ENCODE peak calls at places on chromosomes 2 and 18, in eight cellular contexts. E, X, T, O, D, Z, B and G are unnamed samples.

GRCh38 chr2:185477452-185477851 is 261.2 kb upstream of the FSIP2 start:
- DNase-seq in B (no peak), T (no peak), E (no peak), Z (no peak), X (no peak), D (no peak), O (no peak), G (no peak)

GRCh38 chr2:158154596-158154995 is 52.9 kb downstream of the UPP2 start:
- DNase-seq in O (no peak), B (no peak), D (no peak), Z (no peak), X (no peak), E (no peak), T (no peak), G (no peak)

GRCh38 chr2:197116306-197116879 is 189.9 kb upstream of the PGAP1 start:
- DNase-seq in E (no peak), B (no peak), O (no peak), T (no peak), Z (no peak), X (no peak), D (no peak), G (no peak)

GRCh38 chr18:77063256-77063655 is 69.3 kb downstream of the MBP start:
- DNase-seq in O (peak), Z (no peak), B (no peak), D (peak), T (no peak), E (peak), X (no peak), G (peak)

GRCh38 chr2:240982821-240983281 is 15.6 kb upstream of the SNED1 start:
- DNase-seq in O (peak), Z (no peak), D (no peak), X (no peak), T (no peak), B (no peak), E (no peak), G (no peak)

GRCh38 chr2:190180313-190181065 is 118.0 kb upstream of the MSTN start:
- DNase-seq in E (peak), Z (peak), D (peak), B (peak), X (no peak), O (peak), T (no peak), G (peak)

GRCh38 chr2:65456886-65457285 is 24.5 kb upstream of the SPRED2 start:
- DNase-seq in Z (no peak), T (no peak), X (no peak), O (no peak), E (no peak), B (no peak), D (no peak), G (no peak)

GRCh38 chr18:68316636-68317035 is 398.3 kb downstream of the TMX3 start:
- DNase-seq in X (peak), B (no peak), Z (no peak), T (no peak), O (no peak), E (peak), D (no peak), G (no peak)

GRCh38 chr18:31702449-31702848 is 18.1 kb upstream of the B4GALT6 start:
- DNase-seq in O (no peak), E (no peak), D (no peak), T (no peak), B (no peak), Z (no peak), X (no peak), G (no peak)

GRCh38 chr2:10444463-10444862 is 3.7 kb downstream of the ODC1 start:
- DNase-seq in T (no peak), B (no peak), D (no peak), O (no peak), X (no peak), E (no peak), Z (no peak), G (no peak)

GRCh38 chr18:67144342-67144741 is 372.2 kb downstream of the DSEL start:
- DNase-seq in E (no peak), D (no peak), T (no peak), B (no peak), Z (no peak), X (no peak), O (no peak), G (no peak)

GRCh38 chr2:60844105-60844504 is 37.3 kb upstream of the REL start:
- DNase-seq in X (no peak), O (no peak), Z (no peak), D (no peak), B (no peak), E (no peak), T (no peak), G (no peak)

GRCh38 chr2:191713837-191714236 is 35.9 kb downstream of the NABP1 start:
- DNase-seq in D (no peak), X (no peak), T (no peak), B (no peak), Z (peak), O (peak), E (no peak), G (no peak)

GRCh38 chr2:197740200-197740599 is 35.0 kb downstream of the MARS2 start:
- DNase-seq in O (no peak), D (no peak), X (no peak), E (no peak), B (no peak), Z (no peak), T (no peak), G (no peak)

GRCh38 chr2:113703404-113704299 is 52.8 kb downstream of the SLC35F5 start:
- DNase-seq in D (peak), X (no peak), E (no peak), O (no peak), T (no peak), Z (no peak), B (no peak), G (no peak)

GRCh38 chr2:113699048-113699447 is 57.4 kb downstream of the SLC35F5 start:
- DNase-seq in X (no peak), D (no peak), T (no peak), Z (no peak), O (no peak), E (no peak), B (no peak), G (peak)

GRCh38 chr2:113697516-113697915 is 58.9 kb downstream of the SLC35F5 start:
- DNase-seq in T (no peak), Z (no peak), X (no peak), E (no peak), O (no peak), B (no peak), D (no peak), G (no peak)

GRCh38 chr2:113705982-113706523 is 50.4 kb downstream of the SLC35F5 start:
- DNase-seq in Z (no peak), T (no peak), X (no peak), D (no peak), B (no peak), E (no peak), O (no peak), G (no peak)

GRCh38 chr2:113700186-113700841 is 56.1 kb downstream of the SLC35F5 start:
- DNase-seq in Z (no peak), E (no peak), T (no peak), D (peak), O (peak), X (no peak), B (no peak), G (peak)
- TF ChIP-seq CTCF in Z (no peak), E (no peak), T (no peak), D (no peak), O (no peak), X (no peak), B (no peak), G (peak)

GRCh38 chr2:73828818-73829570 is at the start of gene STAMBP:
- DNase-seq in E (peak), B (peak), D (peak), T (peak), X (peak), O (peak), Z (peak), G (peak)
- TF ChIP-seq CTCF in E (no peak), B (no peak), D (no peak), T (no peak), X (no peak), O (peak), Z (no peak), G (no peak)

GRCh38 chr2:135785032-135785431 is 43.4 kb downstream of the UBXN4 start:
- DNase-seq in D (no peak), B (no peak), Z (no peak), E (no peak), X (no peak), T (no peak), O (no peak), G (no peak)
- TF ChIP-seq CTCF in D (no peak), B (no peak), Z (no peak), E (peak), X (peak), T (peak), O (no peak), G (no peak)

GRCh38 chr2:101972621-101973434 is 18.9 kb upstream of the IL1R2 start:
- DNase-seq in D (no peak), Z (no peak), E (peak), T (no peak), X (peak), O (no peak), B (no peak), G (no peak)

GRCh38 chr2:101969723-101970122 is 22.0 kb upstream of the IL1R2 start:
- DNase-seq in D (no peak), B (no peak), X (no peak), T (no peak), E (no peak), O (no peak), Z (no peak), G (no peak)

GRCh38 chr2:101971836-101972235 is 19.9 kb upstream of the IL1R2 start:
- DNase-seq in X (no peak), Z (no peak), T (no peak), B (no peak), O (no peak), E (no peak), D (no peak), G (no peak)

GRCh38 chr2:101967826-101968498 is 23.8 kb upstream of the IL1R2 start:
- DNase-seq in D (peak), Z (no peak), T (no peak), E (no peak), O (no peak), B (no peak), X (no peak), G (no peak)

GRCh38 chr2:101970901-101971300 is 20.9 kb upstream of the IL1R2 start:
- DNase-seq in T (no peak), E (no peak), Z (no peak), O (no peak), X (no peak), D (no peak), B (no peak), G (no peak)
- TF ChIP-seq CTCF in T (no peak), E (no peak), Z (no peak), O (no peak), X (no peak), D (no peak), B (no peak), G (no peak)

GRCh38 chr2:35873921-35874320 is 481.7 kb upstream of the CRIM1 start:
- DNase-seq in E (no peak), Z (no peak), X (no peak), D (no peak), O (no peak), B (no peak), T (no peak), G (no peak)

GRCh38 chr2:35871672-35872071 is 483.9 kb upstream of the CRIM1 start:
- DNase-seq in E (no peak), D (no peak), Z (no peak), B (peak), X (no peak), O (no peak), T (no peak), G (no peak)
- TF ChIP-seq CTCF in E (no peak), D (no peak), Z (peak), B (peak), X (peak), O (no peak), T (peak), G (no peak)

GRCh38 chr2:43515248-43515647 is 80.6 kb downstream of the THADA start:
- DNase-seq in B (no peak), D (no peak), O (no peak), Z (no peak), X (no peak), E (no peak), T (no peak), G (no peak)
- TF ChIP-seq CTCF in B (no peak), D (no peak), O (no peak), Z (no peak), X (no peak), E (no peak), T (no peak), G (no peak)

DNA sequence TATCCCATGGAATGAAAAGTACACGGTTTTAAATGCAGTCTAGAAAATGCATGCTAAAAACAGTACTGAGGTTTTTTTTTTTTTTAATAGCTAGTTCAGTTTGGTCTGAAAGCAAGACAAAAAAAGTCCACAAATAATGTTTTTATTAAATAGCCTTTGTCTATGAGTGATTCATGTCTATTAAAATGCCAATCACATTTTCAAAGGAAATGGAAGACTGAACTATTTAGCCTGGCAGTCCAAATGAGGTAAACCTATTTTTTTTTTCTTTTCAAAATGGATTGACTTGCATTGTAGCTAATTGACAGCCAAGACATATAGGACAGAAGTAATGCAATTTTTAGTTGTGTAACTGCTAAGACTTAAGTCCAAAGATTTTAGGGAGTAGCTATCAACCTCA is 90.3 kb downstream of the LRP1B start:
- DNase-seq in O (no peak), E (no peak), B (no peak), X (no peak), Z (no peak), D (no peak), T (no peak), G (no peak)
- TF ChIP-seq CTCF in O (no peak), E (no peak), B (no peak), X (no peak), Z (no peak), D (no peak), T (no peak), G (no peak)

GRCh38 chr2:35973132-35973736 is 382.3 kb upstream of the CRIM1 start:
- DNase-seq in O (no peak), X (no peak), E (peak), D (peak), B (peak), Z (peak), T (no peak), G (peak)
- TF ChIP-seq CTCF in O (no peak), X (peak), E (peak), D (no peak), B (peak), Z (peak), T (peak), G (peak)

DNA sequence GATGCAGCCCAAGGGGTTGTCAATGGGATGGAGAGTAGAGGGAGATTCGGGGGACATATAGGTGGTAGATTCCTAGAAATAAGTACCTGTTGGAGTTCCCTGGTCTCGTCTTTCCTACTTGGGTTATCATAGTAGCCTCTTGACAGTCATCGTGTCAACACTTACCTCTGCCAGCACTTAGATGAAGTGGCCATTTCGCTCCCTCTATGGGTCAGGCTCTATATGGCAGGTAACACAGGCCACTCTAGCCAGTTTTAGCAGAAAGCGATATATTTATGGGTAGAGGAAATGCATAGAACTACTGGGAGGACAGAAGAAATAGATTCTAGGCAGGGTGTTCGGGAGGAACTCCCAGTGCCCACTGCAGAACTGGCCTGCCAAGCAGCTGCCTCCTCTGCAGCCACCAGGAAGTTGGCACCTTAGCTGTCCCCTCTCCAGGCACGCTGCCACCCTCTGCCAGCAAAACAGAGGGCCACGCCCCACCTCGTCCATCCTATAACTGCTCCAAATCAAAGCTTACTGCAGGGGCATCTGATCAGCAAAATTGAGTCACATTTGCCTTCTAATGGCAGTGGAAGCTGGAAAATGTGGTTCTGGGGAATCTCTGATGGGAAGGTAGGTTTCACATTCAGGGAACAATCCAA is 181.3 kb downstream of the INSIG2 start:
- DNase-seq in O (peak), D (no peak), X (no peak), Z (peak), B (no peak), T (peak), E (no peak), G (no peak)
- TF ChIP-seq CTCF in O (no peak), D (no peak), X (peak), Z (peak), B (no peak), T (no peak), E (peak), G (no peak)

GRCh38 chr2:31089645-31090044 is 48.6 kb downstream of the GALNT14 start:
- DNase-seq in O (no peak), D (no peak), E (no peak), Z (no peak), T (no peak), B (no peak), X (no peak), G (no peak)
- TF ChIP-seq CTCF in O (no peak), D (no peak), E (no peak), Z (no peak), T (no peak), B (no peak), X (no peak), G (no peak)